ENCODE peak calls at places on chromosomes 4 and X, in four cellular contexts. One of them, this sample, is unnamed.

GRCh38 chr4:55409468-55410171 is 13.9 kb downstream of the TMEM165 start:
- DNase-seq in endodermal cell: peak
- DNase-seq in NCI-H1436: peak
- DNase-seq in OCI-M1: no peak
- DNase-seq in this sample: no peak

GRCh38 chr4:179585761-179586160 is 2143.5 kb upstream of the AGA start:
- DNase-seq in endodermal cell: no peak
- DNase-seq in NCI-H1436: no peak
- DNase-seq in OCI-M1: no peak
- DNase-seq in this sample: no peak

GRCh38 chr4:165779950-165780670 is 92.9 kb upstream of the TLL1 start:
- DNase-seq in endodermal cell: no peak
- DNase-seq in OCI-M1: no peak
- DNase-seq in NCI-H1436: no peak
- DNase-seq in this sample: no peak

GRCh38 chrX:113828470-113828869 is 755.4 kb upstream of the HTR2C start:
- DNase-seq in endodermal cell: peak
- DNase-seq in OCI-M1: no peak
- DNase-seq in NCI-H1436: no peak
- DNase-seq in this sample: no peak

GRCh38 chr4:177448850-177449249 is 6.6 kb upstream of the AGA start:
- DNase-seq in endodermal cell: no peak
- DNase-seq in OCI-M1: no peak
- DNase-seq in NCI-H1436: no peak
- DNase-seq in this sample: no peak

GRCh38 chr4:3413675-3414420 is 27.9 kb upstream of the HGFAC start:
- DNase-seq in NCI-H1436: no peak
- DNase-seq in endodermal cell: peak
- DNase-seq in OCI-M1: no peak
- DNase-seq in this sample: no peak

GRCh38 chr4:63464393-63464792 is 944.9 kb downstream of the TECRL start:
- DNase-seq in OCI-M1: no peak
- DNase-seq in NCI-H1436: no peak
- DNase-seq in endodermal cell: peak
- DNase-seq in this sample: no peak

GRCh38 chr4:150990993-150991392 is 24.1 kb downstream of the LRBA start:
- DNase-seq in NCI-H1436: no peak
- DNase-seq in OCI-M1: no peak
- DNase-seq in endodermal cell: no peak
- DNase-seq in this sample: no peak

This sample was measured in NCI-H2107.